ENCODE peak calls at places on chromosomes 6 and 20, in four cellular contexts. Z is dermis microvascular lymphatic vessel endothelial cell, K is naive B cell, T is tibial nerve. G is an unnamed sample.
A peak's percentile ranks its signal among the peaks of the same experiment; 100 is the strongest.

GRCh38 chr20:19757487-19757972 is 528 bp upstream of the RIN2 start:
- DNase-seq in K (peak; percentile 18), Z (peak; percentile 39), T (peak; percentile 70), G (no peak)

GRCh38 chr6:89034586-89035251 is 45.8 kb upstream of the PNRC1 start:
- DNase-seq in T (peak; percentile 64), K (no peak), Z (no peak), G (no peak)

GRCh38 chr20:20603339-20603990 is 109.0 kb downstream of the RALGAPA2 start:
- DNase-seq in Z (no peak), T (no peak), K (no peak), G (no peak)

GRCh38 chr20:62752181-62752670 is 43.6 kb downstream of the NTSR1 start:
- DNase-seq in K (no peak), T (no peak), Z (no peak), G (no peak)

GRCh38 chr6:121639041-121639440 is 203.6 kb downstream of the GJA1 start:
- DNase-seq in K (no peak), Z (no peak), T (no peak), G (no peak)

GRCh38 chr6:108119212-108120141 is 44.9 kb upstream of the OSTM1 start:
- DNase-seq in Z (no peak), K (no peak), T (no peak), G (no peak)

GRCh38 chr6:80022803-80023202 is 18.4 kb downstream of the TTK start:
- DNase-seq in K (no peak), T (no peak), Z (peak; percentile 44), G (peak; percentile 69)

GRCh38 chr6:35215665-35216411 is 2.1 kb downstream of the SCUBE3 start:
- DNase-seq in K (no peak), T (no peak), Z (no peak), G (no peak)

GRCh38 chr6:73363537-73363875 is 1.0 kb downstream of the KHDC3L start:
- DNase-seq in T (no peak), K (no peak), Z (no peak), G (no peak)

GRCh38 chr20:38129248-38129865 is 35.7 kb downstream of the TGM2 start:
- DNase-seq in K (no peak), T (no peak), Z (no peak), G (no peak)

GRCh38 chr20:15837563-15837962 is 735.7 kb downstream of the KIF16B start:
- DNase-seq in T (no peak), K (no peak), Z (no peak), G (no peak)

GRCh38 chr6:3808759-3809514 is 40.2 kb upstream of the FAM50B start:
- DNase-seq in Z (peak; percentile 70), K (no peak), T (peak; percentile 56), G (peak; percentile 56)

GRCh38 chr20:59322101-59322500 is 21.7 kb downstream of the EDN3 start:
- DNase-seq in Z (no peak), T (no peak), K (no peak), G (no peak)

GRCh38 chr6:40957616-40958492 is 81.2 kb downstream of the UNC5CL start:
- DNase-seq in K (no peak), T (no peak), Z (no peak), G (no peak)

GRCh38 chr20:51890003-51890402 is 87.7 kb upstream of the SALL4 start:
- DNase-seq in T (no peak), K (no peak), Z (no peak), G (no peak)

GRCh38 chr6:1321715-1322114 is 9.8 kb downstream of the FOXQ1 start:
- DNase-seq in T (no peak), Z (peak; percentile 14), K (no peak), G (no peak)

GRCh38 chr20:39800111-39800510 is 838.0 kb downstream of the DHX35 start:
- DNase-seq in Z (no peak), K (no peak), T (no peak), G (no peak)

GRCh38 chr20:25246182-25246943 is 1.5 kb upstream of the PYGB start:
- DNase-seq in T (no peak), K (no peak), Z (no peak), G (no peak)

GRCh38 chr6:19804362-19805145 is 32.6 kb upstream of the ID4 start:
- DNase-seq in T (peak; percentile 89), Z (peak; percentile 89), K (no peak), G (peak; percentile 27)

GRCh38 chr6:84798257-84798656 is 33.9 kb upstream of the TBX18 start:
- DNase-seq in Z (peak; percentile 35), K (no peak), T (no peak), G (peak; percentile 39)

GRCh38 chr6:35048631-35049083 is 92.5 kb downstream of the TCP11 start:
- DNase-seq in Z (no peak), T (no peak), K (peak; percentile 34), G (no peak)

GRCh38 chr6:72784071-72784470 is 162.2 kb downstream of the KCNQ5 start:
- DNase-seq in Z (no peak), K (no peak), T (no peak), G (no peak)

GRCh38 chr6:104705095-104705707 is 154.5 kb downstream of the HACE1 start:
- DNase-seq in Z (no peak), K (no peak), T (no peak), G (peak; percentile 95)

GRCh38 chr20:23136893-23137745 is 51.0 kb upstream of the CD93 start:
- DNase-seq in Z (no peak), T (no peak), K (no peak), G (no peak)

GRCh38 chr20:50379049-50379990 is 130.9 kb upstream of the PTPN1 start:
- DNase-seq in Z (peak; percentile 56), T (peak; percentile 95), K (no peak), G (peak; percentile 29)

GRCh38 chr6:56343295-56343694 is 95.9 kb upstream of the COL21A1 start:
- DNase-seq in Z (no peak), T (no peak), K (no peak), G (no peak)

GRCh38 chr6:27237089-27237723 is 10.3 kb upstream of the PRSS16 start:
- DNase-seq in Z (no peak), T (no peak), K (no peak), G (no peak)

GRCh38 chr6:63734923-63735322 is 99.3 kb downstream of the PHF3 start:
- DNase-seq in T (no peak), Z (no peak), K (no peak), G (no peak)

GRCh38 chr20:49687595-49688567 is 25.8 kb downstream of the B4GALT5 start:
- DNase-seq in K (no peak), T (no peak), Z (no peak), G (no peak)

GRCh38 chr6:44652551-44652950 is 265.0 kb downstream of the CDC5L start:
- DNase-seq in K (no peak), T (no peak), Z (no peak), G (no peak)

GRCh38 chr20:51206032-51206662 is 183.2 kb upstream of the KCNG1 start:
- DNase-seq in Z (no peak), K (no peak), T (no peak), G (no peak)

GRCh38 chr6:154408906-154409500 is 52.4 kb upstream of the IPCEF1 start:
- DNase-seq in Z (peak; percentile 28), K (no peak), T (no peak), G (no peak)

GRCh38 chr20:37229300-37229699 is 32.3 kb downstream of the GHRH start:
- DNase-seq in K (no peak), T (no peak), Z (no peak), G (no peak)

GRCh38 chr6:159043236-159043635 is 1.6 kb downstream of the TAGAP start:
- DNase-seq in T (no peak), Z (no peak), K (no peak), G (no peak)

GRCh38 chr6:41694815-41695536 is 40.4 kb downstream of the TFEB start:
- DNase-seq in Z (no peak), K (no peak), T (no peak), G (no peak)

GRCh38 chr20:62298577-62299249 is 4.1 kb upstream of the ADRM1 start:
- DNase-seq in K (no peak), T (no peak), Z (no peak), G (no peak)

GRCh38 chr6:108689279-108690161 is 128.8 kb downstream of the FOXO3 start:
- DNase-seq in K (no peak), T (peak; percentile 81), Z (no peak), G (no peak)

GRCh38 chr6:54282186-54282585 is 26.1 kb upstream of the TINAG start:
- DNase-seq in K (no peak), T (no peak), Z (no peak), G (peak; percentile 9)